ENCODE peak calls at places on chromosomes 11 and 22, in four cellular contexts. One of them, this sample, is unnamed.
A peak's percentile ranks its signal among the peaks of the same experiment; 100 is the strongest.

GRCh38 chr22:38869663-38870062 is 2.4 kb downstream of the CBX6 start:
- DNase-seq in CD8-positive, alpha-beta T cell: peak; percentile 9
- DNase-seq in GM12864: no peak
- DNase-seq in upper lobe of right lung: no peak
- DNase-seq in this sample: no peak

GRCh38 chr11:18384157-18384641 is 10.2 kb upstream of the LDHA start:
- DNase-seq in CD8-positive, alpha-beta T cell: no peak
- DNase-seq in GM12864: peak; percentile 26
- DNase-seq in upper lobe of right lung: peak; percentile 68
- DNase-seq in this sample: no peak

GRCh38 chr11:59857444-59858434 is 8.5 kb downstream of the TCN1 start:
- DNase-seq in CD8-positive, alpha-beta T cell: no peak
- DNase-seq in upper lobe of right lung: no peak
- DNase-seq in GM12864: no peak
- DNase-seq in this sample: no peak

GRCh38 chr22:35138521-35138920 is 72.6 kb downstream of the ISX start:
- DNase-seq in GM12864: no peak
- DNase-seq in upper lobe of right lung: no peak
- DNase-seq in CD8-positive, alpha-beta T cell: no peak
- DNase-seq in this sample: no peak

GRCh38 chr11:114166389-114166788 is 106.9 kb downstream of the ZBTB16 start:
- DNase-seq in CD8-positive, alpha-beta T cell: no peak
- DNase-seq in upper lobe of right lung: no peak
- DNase-seq in GM12864: no peak
- DNase-seq in this sample: no peak

GRCh38 chr11:84720706-84721402 is 906.3 kb downstream of the DLG2 start:
- DNase-seq in GM12864: no peak
- DNase-seq in CD8-positive, alpha-beta T cell: no peak
- DNase-seq in upper lobe of right lung: peak; percentile 69
- DNase-seq in this sample: no peak

GRCh38 chr11:110176366-110177056 is 83.3 kb downstream of the ZC3H12C start:
- DNase-seq in CD8-positive, alpha-beta T cell: no peak
- DNase-seq in GM12864: no peak
- DNase-seq in upper lobe of right lung: no peak
- DNase-seq in this sample: no peak

GRCh38 chr11:117182551-117182935 is 4.0 kb downstream of the SIDT2 start:
- DNase-seq in CD8-positive, alpha-beta T cell: no peak
- DNase-seq in upper lobe of right lung: no peak
- DNase-seq in GM12864: no peak
- DNase-seq in this sample: no peak

GRCh38 chr11:45280449-45280848 is 5.7 kb downstream of the SYT13 start:
- DNase-seq in GM12864: no peak
- DNase-seq in CD8-positive, alpha-beta T cell: no peak
- DNase-seq in upper lobe of right lung: no peak
- DNase-seq in this sample: no peak

GRCh38 chr22:42360348-42360747 is 71.9 kb downstream of the NFAM1 start:
- DNase-seq in upper lobe of right lung: no peak
- DNase-seq in CD8-positive, alpha-beta T cell: no peak
- DNase-seq in GM12864: no peak
- DNase-seq in this sample: no peak

GRCh38 chr22:49971232-49972162 is 10.9 kb downstream of the PIM3 start:
- DNase-seq in CD8-positive, alpha-beta T cell: no peak
- DNase-seq in upper lobe of right lung: peak; percentile 97
- DNase-seq in GM12864: no peak
- DNase-seq in this sample: peak; percentile 86

GRCh38 chr11:63573881-63574855 is 11.0 kb upstream of the PLAAT2 start:
- DNase-seq in CD8-positive, alpha-beta T cell: peak; percentile 36
- DNase-seq in GM12864: no peak
- DNase-seq in upper lobe of right lung: no peak
- DNase-seq in this sample: no peak

GRCh38 chr11:11169715-11170351 is 183.2 kb downstream of the CSNK2A3 start:
- DNase-seq in GM12864: peak; percentile 45
- DNase-seq in CD8-positive, alpha-beta T cell: no peak
- DNase-seq in upper lobe of right lung: no peak
- DNase-seq in this sample: no peak

GRCh38 chr22:45764051-45764450 is 92.4 kb downstream of the ATXN10 start:
- DNase-seq in upper lobe of right lung: no peak
- DNase-seq in CD8-positive, alpha-beta T cell: no peak
- DNase-seq in GM12864: no peak
- DNase-seq in this sample: no peak

GRCh38 chr11:94909371-94909820 is 64.0 kb downstream of the CWC15 start:
- DNase-seq in GM12864: no peak
- DNase-seq in upper lobe of right lung: no peak
- DNase-seq in CD8-positive, alpha-beta T cell: no peak
- DNase-seq in this sample: no peak

GRCh38 chr22:47691152-47691895 is 928.9 kb downstream of the TBC1D22A start:
- DNase-seq in upper lobe of right lung: no peak
- DNase-seq in GM12864: no peak
- DNase-seq in CD8-positive, alpha-beta T cell: no peak
- DNase-seq in this sample: no peak

GRCh38 chr11:109967121-109967520 is 126.1 kb upstream of the ZC3H12C start:
- DNase-seq in upper lobe of right lung: no peak
- DNase-seq in CD8-positive, alpha-beta T cell: no peak
- DNase-seq in GM12864: no peak
- DNase-seq in this sample: no peak

GRCh38 chr11:18264035-18264434 is 2.0 kb upstream of the SAA1 start:
- DNase-seq in GM12864: no peak
- DNase-seq in upper lobe of right lung: no peak
- DNase-seq in CD8-positive, alpha-beta T cell: no peak
- DNase-seq in this sample: no peak

GRCh38 chr11:131465746-131466145 is 95.3 kb downstream of the NTM start:
- DNase-seq in upper lobe of right lung: no peak
- DNase-seq in GM12864: no peak
- DNase-seq in CD8-positive, alpha-beta T cell: no peak
- DNase-seq in this sample: no peak

GRCh38 chr22:19704355-19705015 is 9.8 kb upstream of the SEPTIN5 start:
- DNase-seq in CD8-positive, alpha-beta T cell: no peak
- DNase-seq in GM12864: no peak
- DNase-seq in upper lobe of right lung: peak; percentile 46
- DNase-seq in this sample: no peak

GRCh38 chr11:121829159-121829643 is 286.8 kb downstream of the BLID start:
- DNase-seq in CD8-positive, alpha-beta T cell: no peak
- DNase-seq in upper lobe of right lung: no peak
- DNase-seq in GM12864: no peak
- DNase-seq in this sample: peak; percentile 50

GRCh38 chr11:82191690-82192089 is 542.0 kb downstream of the FAM181B start:
- DNase-seq in upper lobe of right lung: no peak
- DNase-seq in CD8-positive, alpha-beta T cell: no peak
- DNase-seq in GM12864: no peak
- DNase-seq in this sample: no peak

GRCh38 chr11:25449100-25449499 is 882.8 kb upstream of the ANO3 start:
- DNase-seq in GM12864: no peak
- DNase-seq in CD8-positive, alpha-beta T cell: no peak
- DNase-seq in upper lobe of right lung: no peak
- DNase-seq in this sample: no peak

This sample was measured in CD14-positive monocyte.